ENCODE peak calls at places on chromosome 16, in four cellular contexts. B is uterus, V is right atrium auricular region, R is colonic mucosa. Q is an unnamed sample.

GRCh38 chr16:27639588-27640276 is 89.8 kb downstream of the KATNIP start:
- DNase-seq in B (no peak), V (no peak), R (peak), Q (no peak)

GRCh38 chr16:89422905-89423630 is 67.3 kb downstream of the ANKRD11 start:
- DNase-seq in B (no peak), V (no peak), R (no peak), Q (no peak)

GRCh38 chr16:46947900-46948547 is 25.4 kb downstream of the DNAJA2 start:
- DNase-seq in V (no peak), R (no peak), B (no peak), Q (no peak)

GRCh38 chr16:21950782-21951521 is 2.2 kb upstream of the UQCRC2 start:
- DNase-seq in B (no peak), R (peak), V (no peak), Q (no peak)

GRCh38 chr16:84789431-84789830 is 30.4 kb upstream of the CRISPLD2 start:
- DNase-seq in V (no peak), B (no peak), R (no peak), Q (no peak)

GRCh38 chr16:28261916-28262315 is 30.4 kb upstream of the SBK1 start:
- DNase-seq in V (no peak), B (no peak), R (peak), Q (no peak)

GRCh38 chr16:85735225-85735722 is 15.6 kb downstream of the C16orf74 start:
- DNase-seq in B (no peak), V (no peak), R (no peak), Q (no peak)

GRCh38 chr16:83653785-83654184 is 154.0 kb upstream of the HSBP1 start:
- DNase-seq in R (no peak), V (no peak), B (no peak), Q (no peak)

GRCh38 chr16:35744716-35745115 is 2285.3 kb downstream of the TP53TG3F start:
- DNase-seq in R (no peak), V (peak), B (no peak), Q (peak)

GRCh38 chr16:5385115-5385514 is 287.5 kb upstream of the EEF2KMT start:
- DNase-seq in R (no peak), V (no peak), B (no peak), Q (no peak)

GRCh38 chr16:27720731-27721547 is 171.0 kb downstream of the KATNIP start:
- DNase-seq in V (no peak), B (no peak), R (no peak), Q (no peak)

GRCh38 chr16:3149193-3149530 is 14.3 kb downstream of the ZNF213 start:
- DNase-seq in B (no peak), V (no peak), R (no peak), Q (no peak)
- H3K4me3 ChIP-seq in B (no peak), V (no peak), R (peak), Q (peak)

GRCh38 chr16:88264641-88265285 is 118.0 kb upstream of the ZNF469 start:
- DNase-seq in V (peak), R (peak), B (peak), Q (peak)
- H3K27ac ChIP-seq in V (no peak), R (no peak), B (peak), Q (no peak)

GRCh38 chr16:87437911-87438610 is 45.9 kb downstream of the MAP1LC3B start:
- DNase-seq in R (no peak), B (no peak), V (no peak), Q (no peak)
- TF ChIP-seq CTCF in R (no peak), B (no peak), V (no peak), Q (no peak)

GRCh38 chr16:55474821-55475220 is 4.2 kb upstream of the MMP2 start:
- DNase-seq in V (no peak), R (no peak), B (no peak), Q (no peak)

GRCh38 chr16:55478827-55479559 is at the start of gene MMP2:
- DNase-seq in V (peak), B (peak), R (peak), Q (peak)

GRCh38 chr16:55473584-55473983 is 5.4 kb upstream of the MMP2 start:
- DNase-seq in V (no peak), B (no peak), R (no peak), Q (no peak)

GRCh38 chr16:55476625-55477533 is 2.1 kb upstream of the MMP2 start:
- DNase-seq in V (peak), R (no peak), B (no peak), Q (no peak)

DNA sequence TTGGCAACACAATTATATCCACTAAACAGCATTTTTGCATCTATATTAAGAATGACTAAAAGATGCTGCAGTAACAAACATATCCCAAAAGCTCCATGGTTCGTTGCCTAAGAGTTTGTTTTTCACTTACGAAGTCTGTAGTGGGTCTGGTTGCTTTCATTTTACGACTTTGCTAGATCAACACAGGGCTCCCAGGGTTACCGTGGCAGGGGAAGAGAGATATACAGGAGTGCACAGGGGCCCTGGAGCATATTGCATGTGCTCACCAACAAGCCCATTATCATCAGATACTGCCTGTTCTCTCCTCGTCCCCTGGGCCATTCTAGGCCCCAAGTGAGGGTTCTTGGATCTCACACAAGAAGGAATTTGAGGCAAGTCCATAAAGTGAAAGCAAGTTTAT is 3.1 kb upstream of the MMP2 start:
- DNase-seq in V (no peak), R (no peak), B (peak), Q (no peak)
- H3K4me3 ChIP-seq in V (no peak), R (no peak), B (no peak), Q (peak)

GRCh38 chr16:59887856-59888255 is 1153.7 kb upstream of the GOT2 start:
- DNase-seq in B (no peak), V (no peak), R (no peak), Q (no peak)

GRCh38 chr16:59881366-59881765 is 1147.2 kb upstream of the GOT2 start:
- DNase-seq in V (no peak), R (no peak), B (no peak), Q (no peak)

GRCh38 chr16:59880626-59881025 is 1146.5 kb upstream of the GOT2 start:
- DNase-seq in R (no peak), B (no peak), V (no peak), Q (no peak)

DNA sequence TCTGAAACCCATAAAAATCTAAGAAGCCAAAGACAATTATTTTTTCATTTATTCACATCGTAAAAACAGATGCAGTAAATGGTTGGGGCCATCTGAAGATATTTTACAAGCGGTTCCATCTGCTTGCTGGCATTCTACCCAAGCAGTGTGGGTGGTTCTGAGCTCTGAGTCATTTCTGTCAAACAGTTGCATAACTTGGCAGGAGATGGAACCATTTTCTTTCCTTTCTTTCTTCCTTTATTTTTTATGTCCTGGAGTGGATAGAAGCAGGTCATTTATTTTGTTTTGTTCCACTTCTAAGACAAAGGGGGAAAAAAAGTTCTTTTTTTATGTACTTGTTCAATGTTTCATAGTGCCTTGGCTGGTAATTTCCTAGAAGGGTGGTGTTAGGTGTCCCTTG is 1151.9 kb upstream of the GOT2 start:
- DNase-seq in B (peak), R (no peak), V (peak), Q (no peak)
- H3K27ac ChIP-seq in B (no peak), R (no peak), V (no peak), Q (peak)

GRCh38 chr16:11524098-11524760 is 62.5 kb downstream of the LITAF start:
- DNase-seq in V (no peak), R (no peak), B (no peak), Q (no peak)
- TF ChIP-seq CTCF in V (no peak), R (no peak), B (no peak), Q (no peak)

DNA sequence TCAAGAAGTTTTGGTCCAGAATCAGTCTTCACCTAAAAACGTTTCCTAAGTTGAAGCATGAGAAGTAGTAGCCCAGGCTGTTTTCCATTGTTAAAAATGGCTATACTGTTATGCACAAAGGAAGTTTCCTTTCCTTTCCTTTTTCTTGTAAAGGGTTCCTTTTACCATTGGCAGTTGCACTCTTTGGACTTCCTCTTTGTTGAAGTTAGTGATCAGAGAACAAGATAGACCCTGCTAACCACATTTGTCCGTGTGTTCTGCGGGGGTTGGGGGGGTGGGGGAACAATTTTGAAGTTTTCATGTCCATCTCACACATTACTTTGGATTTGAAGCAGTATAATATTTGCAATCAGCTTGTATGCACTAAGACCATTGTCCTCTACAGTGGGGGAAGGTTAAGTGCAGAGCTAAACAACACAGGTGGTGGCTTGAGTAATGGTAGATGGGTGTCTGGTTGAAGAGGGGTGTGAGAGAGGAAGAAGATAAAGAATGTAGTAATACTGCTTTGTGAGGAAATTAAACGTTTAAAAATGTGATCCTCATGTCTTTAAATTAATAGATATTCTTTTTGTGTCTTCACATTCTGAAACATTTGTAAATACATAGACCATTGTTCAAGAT is 1.4 kb downstream of the LPCAT2 start:
- DNase-seq in V (no peak), R (no peak), B (no peak), Q (no peak)
- H3K4me3 ChIP-seq in V (peak), R (peak), B (peak), Q (peak)

DNA sequence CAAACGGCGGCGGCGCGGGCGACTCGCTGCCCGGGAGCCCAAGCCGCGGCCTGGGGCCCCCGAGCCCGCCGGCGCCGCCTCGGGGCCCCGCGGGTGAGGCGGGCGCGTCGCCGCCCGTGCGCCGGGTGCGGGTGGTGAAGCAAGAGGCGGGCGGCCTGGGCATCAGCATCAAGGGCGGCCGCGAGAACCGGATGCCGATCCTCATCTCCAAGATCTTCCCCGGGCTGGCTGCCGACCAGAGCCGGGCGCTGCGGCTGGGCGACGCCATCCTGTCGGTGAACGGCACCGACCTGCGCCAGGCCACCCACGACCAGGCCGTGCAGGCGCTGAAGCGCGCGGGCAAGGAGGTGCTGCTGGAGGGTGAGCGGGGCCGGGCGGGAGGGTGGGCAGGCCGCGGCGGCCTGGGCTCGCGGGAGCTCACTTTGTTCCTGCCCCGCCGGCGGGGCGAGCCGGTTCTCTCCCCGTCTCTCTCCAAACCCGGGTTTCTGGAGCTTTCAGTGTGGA is 475 bp downstream of the SNTB2 start:
- DNase-seq in R (peak), V (no peak), B (peak), Q (no peak)
- H3K27ac ChIP-seq in R (peak), V (peak), B (peak), Q (peak)

GRCh38 chr16:71367243-71367976 is 8.9 kb downstream of the CALB2 start:
- DNase-seq in V (no peak), R (peak), B (no peak), Q (no peak)
- TF ChIP-seq CTCF in V (peak), R (peak), B (no peak), Q (peak)

GRCh38 chr16:70437017-70437581 is 1.8 kb downstream of the ST3GAL2 start:
- DNase-seq in B (peak), V (no peak), R (no peak), Q (no peak)

GRCh38 chr16:70432800-70433455 is 6.0 kb downstream of the ST3GAL2 start:
- DNase-seq in V (peak), B (no peak), R (no peak), Q (no peak)

GRCh38 chr16:70432304-70432799 is 6.5 kb downstream of the ST3GAL2 start:
- DNase-seq in B (no peak), V (no peak), R (no peak), Q (no peak)

GRCh38 chr16:70433456-70434103 is 5.3 kb downstream of the ST3GAL2 start:
- DNase-seq in B (peak), R (no peak), V (peak), Q (no peak)

DNA sequence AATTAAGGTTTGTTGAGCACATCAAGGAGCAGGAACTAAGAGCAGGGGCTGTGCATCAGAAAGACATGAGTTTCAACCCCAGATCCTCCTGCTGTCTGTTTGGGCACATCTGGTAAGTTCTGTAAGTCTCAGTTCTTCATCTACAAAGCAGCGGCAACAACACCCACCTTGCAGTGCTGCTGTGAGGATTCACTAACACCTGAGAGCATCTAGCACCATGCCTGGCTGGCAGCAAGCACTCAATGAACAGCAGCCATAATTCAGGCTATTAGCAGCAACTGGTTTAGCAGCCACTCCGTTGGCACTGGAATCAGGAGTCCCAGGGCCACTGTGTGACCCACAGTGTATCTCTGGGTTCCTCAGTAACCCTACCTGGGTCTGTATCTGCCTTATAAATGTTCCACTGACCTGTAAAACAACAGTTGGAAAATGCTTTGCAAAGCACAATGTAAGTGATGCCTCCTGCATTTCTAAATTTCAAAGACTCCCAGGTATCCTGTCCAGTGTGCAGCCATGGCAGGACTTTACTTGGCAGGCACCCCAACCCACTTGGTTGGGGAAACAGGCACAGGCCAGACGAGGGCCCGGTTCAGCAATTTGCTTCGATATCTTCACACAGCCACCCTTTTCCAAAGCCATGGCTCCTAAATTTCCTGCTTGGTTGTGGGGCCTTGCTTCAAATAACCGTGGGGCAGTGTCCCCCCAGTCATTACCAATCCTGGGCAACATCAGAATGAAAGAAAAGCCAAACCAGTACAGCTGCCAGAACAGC is 4.2 kb downstream of the ST3GAL2 start:
- DNase-seq in V (no peak), R (no peak), B (no peak), Q (no peak)
- H3K4me3 ChIP-seq in V (no peak), R (no peak), B (no peak), Q (no peak)